ENCODE peak calls at places on chromosome 18, in seven cellular contexts. F, I, N, H, A, D and W are unnamed samples.

GRCh38 chr18:57518533-57518932 is 68.0 kb downstream of the FECH start:
- DNase-seq in H (no peak), I (no peak), A (no peak), F (no peak), N (no peak), D (no peak), W (no peak)

GRCh38 chr18:79582978-79583377 is 96.6 kb upstream of the CTDP1 start:
- DNase-seq in F (no peak), I (no peak), D (peak; percentile 71), A (no peak), H (no peak), N (no peak), W (no peak)

GRCh38 chr18:21605218-21605617 is 4.7 kb upstream of the ESCO1 start:
- DNase-seq in A (no peak), H (no peak), N (no peak), D (no peak), I (no peak), F (no peak), W (no peak)

GRCh38 chr18:43115076-43116035 is at the start of gene RIT2:
- DNase-seq in D (no peak), I (no peak), A (no peak), N (no peak), F (no peak), H (no peak), W (no peak)

GRCh38 chr18:74840492-74841167 is 243.0 kb downstream of the ZNF407 start:
- DNase-seq in N (no peak), H (no peak), I (no peak), D (no peak), F (no peak), A (peak; percentile 62), W (no peak)

GRCh38 chr18:72502671-72503431 is 41.3 kb downstream of the CBLN2 start:
- DNase-seq in I (no peak), A (no peak), F (no peak), H (no peak), D (no peak), N (no peak), W (no peak)

GRCh38 chr18:26429535-26429934 is 118.8 kb downstream of the KCTD1 start:
- DNase-seq in I (peak; percentile 71), H (no peak), D (peak; percentile 51), N (no peak), F (no peak), A (peak; percentile 79), W (no peak)

GRCh38 chr18:70431203-70431624 is 142.4 kb downstream of the SOCS6 start:
- DNase-seq in D (no peak), N (no peak), F (no peak), A (peak; percentile 70), I (peak; percentile 33), H (no peak), W (no peak)

GRCh38 chr18:3111523-3112240 is 98.7 kb upstream of the LPIN2 start:
- DNase-seq in F (no peak), D (no peak), A (no peak), H (no peak), N (no peak), I (no peak), W (no peak)

GRCh38 chr18:55287146-55287806 is 300.7 kb downstream of the TCF4 start:
- DNase-seq in I (no peak), A (no peak), H (no peak), F (no peak), N (no peak), D (no peak), W (no peak)

GRCh38 chr18:46659484-46659883 is 2.5 kb upstream of the LOXHD1 start:
- DNase-seq in I (no peak), D (no peak), N (no peak), F (no peak), A (no peak), H (no peak), W (no peak)

GRCh38 chr18:59873616-59874015 is 26.2 kb upstream of the PMAIP1 start:
- DNase-seq in D (no peak), A (no peak), N (no peak), F (no peak), I (no peak), H (no peak), W (no peak)

GRCh38 chr18:56873441-56874140 is 222.4 kb downstream of the WDR7 start:
- DNase-seq in H (no peak), D (no peak), A (no peak), I (no peak), F (no peak), N (no peak), W (no peak)

GRCh38 chr18:43314931-43315330 is 37.6 kb upstream of the SYT4 start:
- DNase-seq in F (no peak), H (no peak), I (no peak), A (no peak), D (no peak), N (no peak), W (no peak)

GRCh38 chr18:25126751-25127150 is 225.2 kb downstream of the ZNF521 start:
- DNase-seq in I (no peak), N (no peak), F (no peak), H (no peak), D (no peak), A (no peak), W (no peak)

GRCh38 chr18:28167835-28168349 is 9.0 kb downstream of the CDH2 start:
- DNase-seq in F (no peak), D (no peak), N (no peak), I (no peak), H (no peak), A (no peak), W (no peak)

GRCh38 chr18:56115072-56116038 is 523.0 kb downstream of the TXNL1 start:
- DNase-seq in D (no peak), F (no peak), N (peak; percentile 14), A (no peak), I (no peak), H (no peak), W (no peak)

GRCh38 chr18:45337477-45337876 is 277.8 kb upstream of the SLC14A2 start:
- DNase-seq in F (no peak), H (no peak), N (no peak), A (no peak), D (no peak), I (no peak), W (no peak)

GRCh38 chr18:48777737-48778111 is 173.0 kb downstream of the SMAD7 start:
- DNase-seq in I (no peak), H (no peak), F (no peak), A (no peak), D (no peak), N (no peak), W (no peak)

GRCh38 chr18:62024983-62025382 is 132.2 kb upstream of the RNF152 start:
- DNase-seq in I (no peak), D (no peak), A (no peak), H (no peak), F (no peak), N (no peak), W (no peak)

GRCh38 chr18:59127047-59127446 is 12.6 kb upstream of the SEC11C start:
- DNase-seq in I (no peak), F (no peak), H (no peak), N (no peak), D (no peak), A (no peak), W (no peak)

GRCh38 chr18:48548404-48548771 is 9.6 kb downstream of the CTIF start:
- DNase-seq in H (no peak), I (no peak), A (no peak), F (no peak), D (no peak), N (no peak), W (no peak)

GRCh38 chr18:47265197-47265596 is 13.7 kb upstream of the SKOR2 start:
- DNase-seq in A (peak; percentile 74), F (no peak), I (no peak), N (no peak), H (no peak), D (no peak), W (no peak)

GRCh38 chr18:63264871-63265270 is 54.7 kb downstream of the BCL2 start:
- DNase-seq in F (no peak), H (no peak), A (no peak), D (no peak), I (no peak), N (no peak), W (no peak)

GRCh38 chr18:2441544-2441943 is 129.8 kb downstream of the METTL4 start:
- DNase-seq in D (no peak), I (no peak), N (no peak), A (peak; percentile 6), H (no peak), F (no peak), W (no peak)

GRCh38 chr18:55110436-55110835 is 151.2 kb upstream of the CCDC68 start:
- DNase-seq in H (no peak), F (no peak), N (no peak), D (no peak), I (no peak), A (peak; percentile 42), W (no peak)

GRCh38 chr18:48668466-48669179 is 129.8 kb downstream of the CTIF start:
- DNase-seq in D (no peak), I (no peak), F (no peak), A (no peak), H (no peak), N (no peak), W (no peak)

GRCh38 chr18:64201781-64202180 is 52.9 kb upstream of the LINC00305 start:
- DNase-seq in I (no peak), H (no peak), N (no peak), F (no peak), A (no peak), D (no peak), W (no peak)